ENCODE peak calls at places on chromosomes 6 and 20, in six cellular contexts. L, I, E, X, A and O are unnamed samples.

GRCh38 chr6:52534966-52535390 is 41.9 kb downstream of the TRAM2 start:
- DNase-seq in L (no peak), I (no peak), E (no peak), X (no peak), A (no peak), O (no peak)

GRCh38 chr20:62907377-62908317 is 18.7 kb downstream of the DIDO1 start:
- DNase-seq in L (no peak), I (peak; percentile 20), E (no peak), X (no peak), A (peak; percentile 57), O (no peak)

GRCh38 chr20:47949230-47949629 is 163.9 kb upstream of the SULF2 start:
- DNase-seq in L (no peak), I (no peak), E (no peak), X (peak; percentile 30), A (no peak), O (no peak)

GRCh38 chr6:157476797-157477196 is 95.8 kb downstream of the ZDHHC14 start:
- DNase-seq in L (no peak), I (no peak), E (no peak), X (no peak), A (no peak), O (no peak)

GRCh38 chr6:169556758-169557505 is 144.9 kb downstream of the WDR27 start:
- DNase-seq in L (no peak), I (no peak), E (no peak), X (no peak), A (no peak), O (peak; percentile 19)

GRCh38 chr6:34580707-34581560 is 24.8 kb upstream of the SPDEF start:
- DNase-seq in L (no peak), I (no peak), E (no peak), X (no peak), A (no peak), O (no peak)

GRCh38 chr6:169779092-169779815 is 27.8 kb downstream of the ERMARD start:
- DNase-seq in L (no peak), I (no peak), E (no peak), X (no peak), A (peak; percentile 10), O (no peak)

GRCh38 chr6:69867075-69867911 is 937 bp downstream of the COL19A1 start:
- DNase-seq in L (peak; percentile 24), I (peak; percentile 18), E (peak; percentile 40), X (peak; percentile 46), A (peak; percentile 62), O (peak; percentile 44)

GRCh38 chr20:52290602-52291001 is 99.0 kb upstream of the ZFP64 start:
- DNase-seq in L (no peak), I (no peak), E (no peak), X (no peak), A (no peak), O (no peak)

GRCh38 chr6:7568021-7568420 is 22.0 kb upstream of the SNRNP48 start:
- DNase-seq in L (no peak), I (no peak), E (no peak), X (no peak), A (no peak), O (peak; percentile 87)

GRCh38 chr20:54223285-54223684 is 15.4 kb downstream of the PFDN4 start:
- DNase-seq in L (no peak), I (no peak), E (no peak), X (no peak), A (no peak), O (no peak)

GRCh38 chr6:34108159-34108558 is 37.7 kb downstream of the GRM4 start:
- DNase-seq in L (no peak), I (no peak), E (no peak), X (no peak), A (no peak), O (no peak)

GRCh38 chr20:35771689-35772562 is at the start of gene PHF20:
- DNase-seq in L (peak; percentile 99), I (peak; percentile 89), E (peak; percentile 98), X (peak; percentile 93), A (peak; percentile 98), O (peak; percentile 95)

GRCh38 chr6:5471637-5472430 is 210.5 kb downstream of the FARS2 start:
- DNase-seq in L (no peak), I (no peak), E (no peak), X (no peak), A (peak; percentile 74), O (no peak)

GRCh38 chr20:63411898-63412631 is 50.9 kb upstream of the CHRNA4 start:
- DNase-seq in L (no peak), I (no peak), E (no peak), X (no peak), A (no peak), O (no peak)

GRCh38 chr20:57325632-57326356 is 3.8 kb upstream of the SPO11 start:
- DNase-seq in L (no peak), I (no peak), E (no peak), X (no peak), A (no peak), O (no peak)

GRCh38 chr20:10379761-10380160 is 54.3 kb downstream of the MKKS start:
- DNase-seq in L (no peak), I (no peak), E (no peak), X (no peak), A (no peak), O (no peak)

GRCh38 chr20:47319517-47320252 is 36.8 kb downstream of the ZMYND8 start:
- DNase-seq in L (no peak), I (no peak), E (peak; percentile 55), X (peak; percentile 87), A (peak; percentile 94), O (peak; percentile 64)

GRCh38 chr20:38190936-38191371 is 25.9 kb upstream of the TGM2 start:
- DNase-seq in L (no peak), I (no peak), E (no peak), X (no peak), A (no peak), O (no peak)

GRCh38 chr6:135006386-135006914 is 48.2 kb downstream of the HBS1L start:
- DNase-seq in L (no peak), I (no peak), E (no peak), X (no peak), A (no peak), O (peak; percentile 5)

GRCh38 chr6:169046483-169047192 is 207.0 kb downstream of the THBS2 start:
- DNase-seq in L (no peak), I (no peak), E (no peak), X (peak; percentile 3), A (no peak), O (peak; percentile 92)

GRCh38 chr6:43021270-43022047 is at the start of gene RRP36:
- DNase-seq in L (peak; percentile 39), I (peak; percentile 72), E (peak; percentile 54), X (peak; percentile 79), A (peak; percentile 82), O (peak; percentile 68)

GRCh38 chr6:155974359-155974758 is 518.7 kb upstream of the NOX3 start:
- DNase-seq in L (no peak), I (no peak), E (no peak), X (no peak), A (no peak), O (no peak)

GRCh38 chr6:26336355-26337198 is 28.4 kb upstream of the BTN3A2 start:
- DNase-seq in L (no peak), I (peak; percentile 42), E (no peak), X (peak; percentile 72), A (no peak), O (peak; percentile 73)

GRCh38 chr6:132491303-132491702 is 21.6 kb downstream of the STX7 start:
- DNase-seq in L (no peak), I (no peak), E (no peak), X (no peak), A (no peak), O (peak; percentile 40)

GRCh38 chr6:84801250-84801649 is 36.9 kb upstream of the TBX18 start:
- DNase-seq in L (no peak), I (no peak), E (no peak), X (no peak), A (no peak), O (no peak)

GRCh38 chr20:37355252-37356180 is 9.6 kb downstream of the SRC start:
- DNase-seq in L (no peak), I (no peak), E (no peak), X (no peak), A (no peak), O (no peak)

GRCh38 chr6:1496836-1497592 is 107.6 kb downstream of the FOXF2 start:
- DNase-seq in L (no peak), I (no peak), E (no peak), X (no peak), A (no peak), O (no peak)

GRCh38 chr20:63882257-63883208 is 12.4 kb upstream of the DNAJC5 start:
- DNase-seq in L (no peak), I (no peak), E (no peak), X (no peak), A (no peak), O (no peak)

GRCh38 chr6:88750936-88751335 is 212.5 kb downstream of the RNGTT start:
- DNase-seq in L (no peak), I (no peak), E (no peak), X (no peak), A (no peak), O (no peak)

GRCh38 chr20:8132632-8133587 is 844 bp downstream of the PLCB1 start:
- DNase-seq in L (no peak), I (no peak), E (peak; percentile 18), X (no peak), A (peak; percentile 42), O (no peak)